ENCODE peak calls at places on chromosomes 7 and 10, in ten cellular contexts. P is mammary epithelial cell; R is stimulated activated CD8-positive, alpha-beta memory T cell treated with anti-CD3 and anti-CD28 coated beads, Interleukin-12 subunit alpha, Interleukin-12 subunit beta, amount 100 ng/mL, for 1 hour; J is Ammon's horn; Y is HT1080; T is effector memory CD8-positive, alpha-beta T cell; E is activated CD4-positive, alpha-beta T cell treated with anti-CD3 and anti-CD28 coated beads, Interleukin-2, amount 50 U/mL, for 24 hours; D is PC-3; C is OCI-LY7; A is NCI-H146. K is an unnamed sample.

GRCh38 chr10:84613336-84614021 is 285.1 kb downstream of the CCSER2 start:
- DNase-seq in T (no peak), R (no peak), Y (peak), E (no peak), A (peak), D (peak), C (peak), P (peak), J (peak), K (no peak)

GRCh38 chr7:75772081-75773077 is at the start of gene CCL26:
- DNase-seq in P (peak), C (no peak), R (no peak), D (peak), J (no peak), A (no peak), Y (peak), T (no peak), E (no peak), K (no peak)

GRCh38 chr7:31043035-31043434 is 9.1 kb upstream of the ADCYAP1R1 start:
- DNase-seq in R (no peak), P (no peak), A (no peak), C (no peak), D (no peak), Y (no peak), E (no peak), J (peak), T (no peak), K (no peak)

GRCh38 chr7:29780346-29780745 is 26.0 kb upstream of the WIPF3 start:
- DNase-seq in T (no peak), Y (no peak), C (no peak), J (no peak), R (no peak), E (no peak), A (no peak), P (no peak), D (no peak), K (no peak)

GRCh38 chr7:90988523-90988922 is 275.7 kb upstream of the FZD1 start:
- DNase-seq in A (peak), R (no peak), P (no peak), J (no peak), D (no peak), T (no peak), C (no peak), E (no peak), Y (no peak), K (no peak)

GRCh38 chr10:127449491-127449890 is 99.6 kb upstream of the NPS start:
- DNase-seq in A (peak), T (no peak), Y (no peak), J (no peak), E (no peak), R (no peak), D (no peak), P (no peak), C (no peak), K (no peak)

GRCh38 chr10:102231357-102232318 is 5.5 kb downstream of the ELOVL3 start:
- DNase-seq in C (peak), T (peak), D (peak), P (no peak), E (peak), A (peak), R (no peak), Y (no peak), J (no peak), K (peak)

GRCh38 chr7:78168869-78169268 is 370.3 kb downstream of the PHTF2 start:
- DNase-seq in E (no peak), P (no peak), A (no peak), R (no peak), J (no peak), D (no peak), T (no peak), Y (no peak), C (no peak), K (no peak)

GRCh38 chr10:69080231-69080630 is 7.7 kb upstream of the SRGN start:
- DNase-seq in D (no peak), R (no peak), T (no peak), A (no peak), P (no peak), Y (no peak), E (no peak), J (no peak), C (no peak), K (no peak)

GRCh38 chr10:74930962-74931361 is 104.6 kb downstream of the KAT6B start:
- DNase-seq in E (no peak), P (no peak), T (no peak), J (peak), R (no peak), A (no peak), C (no peak), D (no peak), Y (no peak), K (no peak)

GRCh38 chr10:110629680-110630191 is 14.4 kb upstream of the RBM20 start:
- DNase-seq in A (peak), J (no peak), R (no peak), C (no peak), P (peak), Y (peak), T (no peak), E (no peak), D (peak), K (no peak)

GRCh38 chr7:7761974-7762769 is 43.8 kb upstream of the RPA3 start:
- DNase-seq in R (no peak), J (no peak), C (peak), D (peak), P (peak), T (peak), A (no peak), E (no peak), Y (peak), K (no peak)

GRCh38 chr7:158470336-158470735 is 117.3 kb downstream of the PTPRN2 start:
- DNase-seq in E (no peak), R (no peak), P (no peak), J (no peak), C (no peak), T (no peak), Y (no peak), D (no peak), A (no peak), K (peak)

GRCh38 chr10:125812128-125812527 is 10.9 kb downstream of the UROS start:
- DNase-seq in P (no peak), D (peak), T (no peak), C (no peak), J (no peak), E (no peak), Y (no peak), A (no peak), R (no peak), K (no peak)

GRCh38 chr10:110872145-110872983 is 636 bp downstream of the PDCD4 start:
- DNase-seq in Y (peak), A (peak), E (peak), J (peak), C (peak), D (peak), P (peak), R (peak), T (peak), K (peak)

GRCh38 chr10:100897976-100898375 is 14.8 kb upstream of the SLF2 start:
- DNase-seq in D (no peak), C (no peak), R (no peak), Y (no peak), P (no peak), T (no peak), J (no peak), E (no peak), A (no peak), K (no peak)

GRCh38 chr10:29634764-29635625 is at the start of gene SVIL:
- DNase-seq in A (no peak), T (no peak), C (no peak), P (peak), J (no peak), Y (peak), D (peak), E (no peak), R (no peak), K (no peak)

GRCh38 chr7:21722371-21722770 is 179.5 kb downstream of the DNAH11 start:
- DNase-seq in T (no peak), E (no peak), R (no peak), A (no peak), P (no peak), D (no peak), C (no peak), Y (no peak), J (no peak), K (no peak)

GRCh38 chr10:133124357-133125211 is 35.4 kb upstream of the KNDC1 start:
- DNase-seq in J (no peak), P (no peak), T (no peak), C (no peak), D (peak), E (no peak), R (no peak), A (no peak), Y (no peak), K (no peak)

GRCh38 chr10:80150172-80150571 is 17.6 kb downstream of the PLAC9 start:
- DNase-seq in Y (no peak), A (no peak), E (no peak), D (no peak), J (no peak), R (no peak), C (no peak), P (no peak), T (no peak), K (no peak)